ENCODE peak calls at places on chromosomes 4 and X, in five cellular contexts. A, S, U, R and F are unnamed samples.
A peak's percentile ranks its signal among the peaks of the same experiment; 100 is the strongest.

GRCh38 chr4:5471691-5472090 is 236.7 kb downstream of the EVC2 start:
- DNase-seq in A (no peak), S (no peak), U (no peak), R (no peak), F (no peak)

GRCh38 chrX:37860731-37861130 is 13.4 kb upstream of the DYNLT3 start:
- DNase-seq in A (no peak), S (no peak), U (no peak), R (no peak), F (no peak)

GRCh38 chr4:26320159-26320452 is 708 bp upstream of the RBPJ start:
- DNase-seq in A (no peak), S (no peak), U (no peak), R (no peak), F (no peak)

GRCh38 chr4:36011381-36011780 is 232.9 kb downstream of the ARAP2 start:
- DNase-seq in A (no peak), S (no peak), U (no peak), R (no peak), F (no peak)

GRCh38 chr4:79607979-79608378 is 200.0 kb upstream of the GK2 start:
- DNase-seq in A (no peak), S (no peak), U (no peak), R (no peak), F (no peak)

GRCh38 chrX:12954981-12955380 is 19.9 kb upstream of the TMSB4X start:
- DNase-seq in A (no peak), S (no peak), U (no peak), R (no peak), F (no peak)

GRCh38 chr4:122364700-122365404 is 14.0 kb upstream of the ADAD1 start:
- DNase-seq in A (no peak), S (peak; percentile 63), U (no peak), R (no peak), F (no peak)

GRCh38 chr4:13515268-13515667 is 29.0 kb downstream of the NKX3-2 start:
- DNase-seq in A (no peak), S (no peak), U (no peak), R (no peak), F (no peak)

GRCh38 chr4:173486714-173487392 is 43.2 kb downstream of the HAND2 start:
- DNase-seq in A (no peak), S (no peak), U (no peak), R (no peak), F (no peak)

GRCh38 chr4:168241953-168242352 is 76.6 kb downstream of the DDX60 start:
- DNase-seq in A (no peak), S (no peak), U (no peak), R (no peak), F (no peak)

GRCh38 chrX:43644124-43644701 is 11.9 kb upstream of the MAOA start:
- DNase-seq in A (no peak), S (no peak), U (peak; percentile 33), R (no peak), F (no peak)

GRCh38 chr4:101421393-101421792 is 74.1 kb upstream of the PPP3CA start:
- DNase-seq in A (no peak), S (no peak), U (no peak), R (no peak), F (no peak)

GRCh38 chrX:134774190-134775048 is 116.1 kb upstream of the PLAC1 start:
- DNase-seq in A (no peak), S (no peak), U (no peak), R (no peak), F (no peak)

GRCh38 chr4:127533028-127533700 is 99.6 kb upstream of the INTU start:
- DNase-seq in A (peak; percentile 73), S (peak; percentile 61), U (peak; percentile 76), R (peak; percentile 39), F (peak; percentile 8)

GRCh38 chrX:19682712-19683331 is 167.5 kb upstream of the MAP3K15 start:
- DNase-seq in A (peak; percentile 44), S (peak; percentile 87), U (peak; percentile 67), R (peak; percentile 34), F (peak; percentile 38)

GRCh38 chr4:156347412-156348075 is 393.9 kb upstream of the CTSO start:
- DNase-seq in A (no peak), S (no peak), U (no peak), R (no peak), F (no peak)

GRCh38 chr4:156344397-156344796 is 390.7 kb upstream of the CTSO start:
- DNase-seq in A (no peak), S (no peak), U (no peak), R (no peak), F (no peak)

DNA sequence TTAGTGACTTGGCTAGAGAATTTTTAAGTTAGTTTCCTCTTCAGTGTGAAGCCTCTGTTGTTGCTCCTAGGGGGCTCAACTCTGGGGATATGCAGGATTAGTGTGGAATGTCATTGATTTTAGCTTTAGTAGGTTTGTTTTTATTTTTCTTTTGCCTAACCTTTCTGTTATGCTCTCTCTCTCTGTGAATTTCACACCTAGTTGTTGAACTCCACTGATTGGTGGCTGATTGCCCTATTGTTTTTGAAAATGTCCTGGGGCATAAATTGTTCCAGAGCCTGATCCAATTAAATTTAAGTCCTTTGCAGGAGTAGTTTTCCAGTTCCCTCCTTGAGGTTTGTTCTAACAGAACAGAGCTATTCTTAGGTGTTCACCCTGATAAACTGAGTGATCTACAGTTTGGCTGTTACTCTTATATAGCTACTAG is 393.3 kb upstream of the CTSO start:
- DNase-seq in A (no peak), S (no peak), U (no peak), R (no peak), F (no peak)
- H3K4me3 ChIP-seq in A (no peak overlapping the region), S (no peak overlapping the region), U (no peak overlapping the region), R (no peak overlapping the region), F (no peak overlapping the region)

DNA sequence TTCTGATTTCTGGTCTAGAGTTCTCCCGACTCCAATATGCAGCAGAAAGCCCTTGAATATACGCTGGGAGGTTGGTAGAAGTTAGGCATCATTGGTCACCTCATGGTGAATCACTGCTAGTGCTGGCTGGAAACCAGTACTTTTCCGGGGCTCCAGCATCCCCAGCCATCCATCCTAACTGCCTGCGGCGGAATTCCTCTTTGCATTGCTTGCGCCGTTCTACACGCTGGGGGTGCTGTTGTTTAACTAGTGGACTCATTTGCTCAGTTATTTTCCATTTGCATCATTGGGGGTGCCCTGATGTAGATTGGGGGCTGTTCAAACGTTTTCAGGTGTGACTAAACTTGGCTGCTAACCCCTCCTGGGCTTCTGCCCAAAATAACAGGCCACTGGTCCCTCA is 23.3 kb upstream of the GPR50 start:
- DNase-seq in A (no peak), S (no peak), U (no peak), R (no peak), F (peak; percentile 36)
- TF ChIP-seq CTCF in A (no peak), S (no peak), U (no peak), R (no peak), F (peak; percentile 29)

DNA sequence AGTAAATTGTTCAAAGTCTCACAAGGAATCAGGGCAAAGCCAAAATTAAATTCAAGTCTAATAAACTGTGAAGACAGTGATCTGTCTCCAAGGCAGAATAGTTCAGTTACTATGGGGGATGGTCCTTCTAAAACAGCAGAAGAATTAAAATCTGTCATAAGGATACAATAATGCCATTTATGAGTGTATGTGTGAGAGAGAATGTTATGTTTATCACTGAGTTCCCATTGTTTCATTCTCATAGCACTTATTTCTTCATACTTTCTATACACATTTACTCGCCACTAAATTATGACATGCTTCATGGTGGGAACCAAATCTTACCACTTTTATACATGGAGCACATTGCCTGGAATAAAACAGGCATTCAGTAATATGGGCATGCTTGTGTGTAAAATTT is 102.5 kb downstream of the AMMECR1 start:
- DNase-seq in A (no peak), S (no peak), U (no peak), R (no peak), F (no peak)
- H3K4me3 ChIP-seq in A (no peak overlapping the region), S (no peak overlapping the region), U (no peak overlapping the region), R (no peak overlapping the region), F (no peak overlapping the region)

GRCh38 chr4:91114386-91114785 is 987.2 kb downstream of the CCSER1 start:
- DNase-seq in A (no peak), S (no peak), U (no peak), R (no peak), F (no peak)

GRCh38 chr4:91116861-91117260 is 989.7 kb downstream of the CCSER1 start:
- DNase-seq in A (no peak), S (no peak), U (no peak), R (no peak), F (no peak)

GRCh38 chr4:91111556-91111955 is 984.4 kb downstream of the CCSER1 start:
- DNase-seq in A (no peak), S (no peak), U (no peak), R (no peak), F (no peak)

GRCh38 chr4:91108751-91109150 is 981.6 kb downstream of the CCSER1 start:
- DNase-seq in A (no peak), S (no peak), U (no peak), R (no peak), F (no peak)

DNA sequence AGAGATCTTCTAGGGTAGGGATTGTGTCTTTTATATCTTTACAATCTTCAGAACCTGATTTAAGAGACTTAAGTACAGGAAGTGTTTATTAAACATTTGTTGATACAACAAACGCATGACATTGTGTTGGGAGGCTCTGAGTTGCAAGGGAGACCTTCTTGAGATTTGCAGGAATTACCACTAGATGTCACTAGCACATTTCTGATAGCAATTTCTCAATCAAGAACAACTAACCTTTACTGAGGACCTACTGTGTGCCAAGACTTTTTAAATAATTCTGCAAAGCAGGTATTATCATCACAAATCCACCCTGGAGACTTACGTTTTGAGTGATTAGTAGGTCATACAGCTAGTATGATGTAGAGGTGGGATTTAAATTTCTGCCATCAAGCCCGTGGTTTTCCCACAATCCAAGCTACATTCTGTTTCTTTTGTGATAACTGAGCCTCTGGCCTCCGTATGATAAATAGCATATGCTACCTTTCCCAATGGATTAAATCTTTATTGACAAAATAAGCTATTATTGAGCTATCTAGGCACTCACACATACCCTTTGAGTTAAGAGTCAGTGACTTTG is 986.0 kb downstream of the CCSER1 start:
- DNase-seq in A (no peak), S (no peak), U (no peak), R (no peak), F (no peak)
- TF ChIP-seq CTCF in A (peak; percentile 57), S (peak; percentile 61), U (no peak), R (no peak), F (peak; percentile 75)

GRCh38 chr4:176309772-176310171 is 10.0 kb upstream of the SPCS3 start:
- DNase-seq in A (no peak), S (no peak), U (no peak), R (no peak), F (no peak)
- H3K4me3 ChIP-seq in A (no peak overlapping the region), S (no peak overlapping the region), U (no peak overlapping the region), R (no peak overlapping the region), F (no peak overlapping the region)